ENCODE peak calls at places on chromosomes 7 and 10, in four cellular contexts. A, X, K and H are unnamed samples.

GRCh38 chr10:47065903-47066302 is 154.7 kb downstream of the PTPN20 start:
- DNase-seq in K (no peak), A (no peak), X (no peak), H (no peak)

GRCh38 chr10:3132036-3133025 is 40.3 kb downstream of the PITRM1 start:
- DNase-seq in X (no peak), A (no peak), K (no peak), H (no peak)

GRCh38 chr10:89207801-89208551 is 859 bp upstream of the CH25H start:
- DNase-seq in K (peak; percentile 25), X (no peak), A (no peak), H (peak; percentile 33)

GRCh38 chr7:50653116-50653854 is 88.1 kb upstream of the DDC start:
- DNase-seq in K (no peak), A (no peak), X (no peak), H (no peak)

GRCh38 chr7:32378991-32379390 is 111.2 kb downstream of the LSM5 start:
- DNase-seq in A (no peak), K (no peak), X (no peak), H (no peak)

GRCh38 chr10:100509241-100509640 is 10.4 kb downstream of the SEC31B start:
- DNase-seq in X (no peak), K (no peak), A (no peak), H (peak; percentile 47)

GRCh38 chr10:79399242-79399831 is 46.1 kb downstream of the ZCCHC24 start:
- DNase-seq in K (peak; percentile 76), A (peak; percentile 89), X (no peak), H (peak; percentile 78)

GRCh38 chr10:126646101-126646500 is 24.4 kb downstream of the C10orf90 start:
- DNase-seq in X (no peak), A (no peak), K (no peak), H (no peak)

GRCh38 chr7:2541291-2542010 is 13.9 kb downstream of the BRAT1 start:
- DNase-seq in K (no peak), A (no peak), X (no peak), H (no peak)

GRCh38 chr10:123021517-123021916 is 12.7 kb downstream of the ACADSB start:
- DNase-seq in K (no peak), X (no peak), A (no peak), H (peak; percentile 32)

GRCh38 chr7:1403844-1404404 is 55.3 kb downstream of the MICALL2 start:
- DNase-seq in A (no peak), K (peak; percentile 50), X (no peak), H (peak; percentile 66)

GRCh38 chr10:49598164-49598856 is 11.8 kb upstream of the SLC18A3 start:
- DNase-seq in A (no peak), K (no peak), X (no peak), H (no peak)

GRCh38 chr10:113539789-113540188 is 13.1 kb upstream of the HABP2 start:
- DNase-seq in K (no peak), A (peak; percentile 36), X (no peak), H (peak; percentile 40)

GRCh38 chr7:155962968-155963300 is 150.7 kb upstream of the SHH start:
- DNase-seq in A (no peak), K (no peak), X (no peak), H (no peak)

GRCh38 chr7:84085147-84085546 is 109.4 kb downstream of the SEMA3A start:
- DNase-seq in A (no peak), X (no peak), K (no peak), H (peak; percentile 62)

GRCh38 chr7:65722361-65722792 is 150.5 kb upstream of the VKORC1L1 start:
- DNase-seq in A (no peak), X (peak; percentile 18), K (peak; percentile 62), H (peak; percentile 37)

GRCh38 chr7:129751916-129752315 is 140.4 kb downstream of the NRF1 start:
- DNase-seq in A (no peak), K (peak; percentile 67), X (no peak), H (no peak)

GRCh38 chr7:1546909-1547776 is 8.9 kb downstream of the TMEM184A start:
- DNase-seq in X (no peak), A (no peak), K (no peak), H (no peak)

GRCh38 chr7:77386165-77386824 is 29.9 kb downstream of the GSAP start:
- DNase-seq in X (no peak), A (no peak), K (peak; percentile 42), H (no peak)

GRCh38 chr7:149005427-149006344 is 22.6 kb downstream of the PDIA4 start:
- DNase-seq in K (peak; percentile 88), X (peak; percentile 74), A (no peak), H (peak; percentile 53)

GRCh38 chr10:75868601-75869000 is 437.2 kb downstream of the LRMDA start:
- DNase-seq in K (no peak), A (no peak), X (no peak), H (no peak)

GRCh38 chr7:73520673-73521635 is 1.1 kb downstream of the BAZ1B start:
- DNase-seq in A (no peak), K (peak; percentile 16), X (no peak), H (peak; percentile 58)

GRCh38 chr10:60883187-60883586 is 60.8 kb downstream of the RHOBTB1 start:
- DNase-seq in X (no peak), K (peak; percentile 31), A (no peak), H (peak; percentile 29)

GRCh38 chr10:94439275-94439861 is 37.0 kb downstream of the TBC1D12 start:
- DNase-seq in A (no peak), K (no peak), X (no peak), H (peak; percentile 12)

GRCh38 chr10:90751107-90751997 is 106.5 kb downstream of the HTR7 start:
- DNase-seq in A (no peak), K (peak; percentile 58), X (no peak), H (peak; percentile 45)